ENCODE peak calls at places on chromosomes 5 and 9, in six cellular contexts. M is nucleus accumbens, J is ELR, C is cardiac muscle cell, P is AG04450, K is lung. L is an unnamed sample.

GRCh38 chr5:112240011-112240410 is 179.1 kb downstream of the EPB41L4A start:
- DNase-seq in M (no peak), C (no peak), J (peak), P (no peak), K (no peak), L (no peak)

GRCh38 chr9:114434878-114435311 is 47.1 kb upstream of the AKNA start:
- DNase-seq in J (peak), P (no peak), C (peak), K (no peak), M (peak), L (peak)

GRCh38 chr9:136170291-136170901 is 34.5 kb downstream of the LHX3 start:
- DNase-seq in C (peak), P (no peak), J (peak), M (peak), K (no peak), L (peak)

GRCh38 chr5:1227669-1228068 is 2.5 kb downstream of the SLC6A18 start:
- DNase-seq in J (peak), K (peak), M (no peak), C (no peak), P (no peak), L (peak)

GRCh38 chr5:77607324-77607723 is 31.2 kb downstream of the OTP start:
- DNase-seq in C (no peak), P (no peak), K (no peak), M (no peak), J (no peak), L (no peak)

GRCh38 chr9:20551236-20551635 is 71.1 kb downstream of the MLLT3 start:
- DNase-seq in K (no peak), M (no peak), C (no peak), J (peak), P (no peak), L (no peak)

GRCh38 chr5:145204741-145205140 is 630.4 kb downstream of the PRELID2 start:
- DNase-seq in P (no peak), C (no peak), J (no peak), K (no peak), M (no peak), L (no peak)

GRCh38 chr5:53038196-53038847 is 49.2 kb downstream of the ITGA2 start:
- DNase-seq in M (no peak), J (peak), K (no peak), P (no peak), C (no peak), L (no peak)

GRCh38 chr5:177098772-177099152 is 12.0 kb downstream of the FGFR4 start:
- DNase-seq in M (no peak), P (no peak), J (no peak), C (no peak), K (no peak), L (no peak)

GRCh38 chr5:10856646-10857332 is 95.8 kb upstream of the DAP start:
- DNase-seq in J (peak), C (peak), P (peak), M (peak), K (no peak), L (peak)

GRCh38 chr9:109253637-109254284 is 67.1 kb downstream of the EPB41L4B start:
- DNase-seq in P (no peak), C (no peak), K (no peak), M (peak), J (peak), L (no peak)

GRCh38 chr5:172505403-172505759 is 51.1 kb upstream of the SH3PXD2B start:
- DNase-seq in K (peak), C (no peak), P (no peak), M (no peak), J (no peak), L (no peak)

GRCh38 chr9:115018547-115019435 is 88.4 kb upstream of the TNFSF8 start:
- DNase-seq in P (peak), C (no peak), M (no peak), J (peak), K (no peak), L (no peak)